ENCODE peak calls at places on chromosome 15, in eight cellular contexts. Q, V, P, H, W, K, M and U are unnamed samples.

GRCh38 chr15:50137330-50137761 is 18.3 kb upstream of the ATP8B4 start:
- DNase-seq in Q (no peak), V (peak; percentile 99), P (no peak), H (no peak), W (no peak), K (no peak), M (no peak), U (no peak)

GRCh38 chr15:87752250-87752951 is 504.1 kb downstream of the NTRK3 start:
- DNase-seq in Q (no peak), V (peak; percentile 85), P (no peak), H (no peak), W (no peak), K (no peak), M (peak; percentile 36), U (no peak)

GRCh38 chr15:43408789-43409188 is 37.9 kb downstream of the TUBGCP4 start:
- DNase-seq in Q (no peak), V (no peak), P (no peak), H (no peak), W (no peak), K (no peak), M (no peak), U (no peak)

GRCh38 chr15:65470866-65471265 is 46.6 kb downstream of the DPP8 start:
- DNase-seq in Q (no peak), V (peak; percentile 6), P (no peak), H (no peak), W (no peak), K (no peak), M (no peak), U (no peak)

GRCh38 chr15:85533949-85534543 is 153.6 kb downstream of the AKAP13 start:
- DNase-seq in Q (no peak), V (no peak), P (no peak), H (no peak), W (peak; percentile 13), K (no peak), M (no peak), U (peak; percentile 41)

GRCh38 chr15:23578521-23579150 is 13.2 kb downstream of the MKRN3 start:
- DNase-seq in Q (no peak), V (no peak), P (no peak), H (no peak), W (no peak), K (no peak), M (no peak), U (no peak)

GRCh38 chr15:74427607-74428441 is 5.9 kb downstream of the SEMA7A start:
- DNase-seq in Q (no peak), V (no peak), P (no peak), H (no peak), W (no peak), K (no peak), M (no peak), U (no peak)

GRCh38 chr15:63291507-63291906 is 14.1 kb downstream of the APH1B start:
- DNase-seq in Q (no peak), V (peak; percentile 87), P (no peak), H (no peak), W (no peak), K (no peak), M (no peak), U (no peak)

GRCh38 chr15:63950911-63951481 is 95.3 kb downstream of the DAPK2 start:
- DNase-seq in Q (no peak), V (peak; percentile 91), P (no peak), H (no peak), W (no peak), K (no peak), M (no peak), U (no peak)

GRCh38 chr15:72982750-72983149 is 69.5 kb upstream of the NEO1 start:
- DNase-seq in Q (no peak), V (peak; percentile 36), P (no peak), H (no peak), W (no peak), K (no peak), M (no peak), U (no peak)

GRCh38 chr15:59794229-59794886 is 105.2 kb upstream of the BNIP2 start:
- DNase-seq in Q (no peak), V (no peak), P (no peak), H (no peak), W (no peak), K (no peak), M (no peak), U (peak; percentile 17)

GRCh38 chr15:29344474-29344873 is 74.9 kb upstream of the NSMCE3 start:
- DNase-seq in Q (no peak), V (no peak), P (no peak), H (no peak), W (no peak), K (no peak), M (no peak), U (no peak)

GRCh38 chr15:64634576-64635485 is 140.6 kb downstream of the RBPMS2 start:
- DNase-seq in Q (no peak), V (no peak), P (no peak), H (no peak), W (peak; percentile 32), K (no peak), M (no peak), U (no peak)

GRCh38 chr15:62786123-62786825 is 256.3 kb upstream of the TPM1 start:
- DNase-seq in Q (no peak), V (no peak), P (no peak), H (no peak), W (no peak), K (no peak), M (no peak), U (no peak)

GRCh38 chr15:41966414-41966812 is 5.9 kb downstream of the EHD4 start:
- DNase-seq in Q (peak; percentile 11), V (no peak), P (no peak), H (no peak), W (no peak), K (no peak), M (no peak), U (no peak)

GRCh38 chr15:41965441-41966413 is 6.6 kb downstream of the EHD4 start:
- DNase-seq in Q (peak; percentile 23), V (peak; percentile 39), P (peak; percentile 62), H (no peak), W (no peak), K (no peak), M (no peak), U (no peak)

GRCh38 chr15:41968738-41969137 is 3.6 kb downstream of the EHD4 start:
- DNase-seq in Q (no peak), V (peak; percentile 37), P (no peak), H (no peak), W (no peak), K (no peak), M (no peak), U (no peak)

GRCh38 chr15:41966920-41967465 is 5.4 kb downstream of the EHD4 start:
- DNase-seq in Q (peak; percentile 20), V (no peak), P (peak; percentile 6), H (no peak), W (no peak), K (no peak), M (no peak), U (no peak)

DNA sequence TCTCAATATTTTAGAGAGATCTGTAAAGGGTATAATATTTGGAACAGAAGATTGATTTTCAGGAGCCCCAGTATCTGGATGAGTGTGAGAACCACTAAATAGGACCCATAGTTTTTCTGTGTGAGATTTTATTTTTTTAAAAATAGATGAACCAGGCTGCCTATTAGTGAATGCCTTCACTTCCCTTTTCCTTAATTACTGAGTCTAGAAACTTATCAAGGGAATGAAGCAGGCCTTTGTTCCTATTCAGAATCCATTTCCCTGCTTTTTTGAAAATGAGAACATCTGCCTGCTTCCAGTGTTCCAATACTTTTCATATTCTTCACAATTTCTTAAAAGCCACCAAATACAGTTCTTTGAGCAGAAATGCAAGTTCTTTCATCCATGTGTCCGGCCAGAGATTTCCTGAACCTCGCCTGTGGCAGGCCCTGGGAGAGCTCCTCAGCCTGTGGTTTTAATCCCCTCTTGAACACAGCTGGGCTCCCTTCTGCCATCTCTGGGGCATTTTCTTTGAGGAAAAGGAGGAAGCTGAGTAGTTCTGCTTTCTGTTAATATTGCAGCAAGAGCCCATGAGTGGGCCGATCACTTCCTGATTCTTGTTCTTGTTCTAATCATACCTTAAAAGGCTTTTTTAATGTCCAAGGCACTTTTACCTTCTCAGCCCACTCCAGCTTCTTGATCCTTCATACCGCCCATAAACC is 4.7 kb downstream of the EHD4 start:
- DNase-seq in Q (peak; percentile 27), V (peak; percentile 66), P (no peak), H (no peak), W (no peak), K (no peak), M (peak; percentile 40), U (no peak)
- H3K4me1 ChIP-seq in Q (peaks cover 56% of the 10 kb centered on the region), V (peaks cover 30% of the 10 kb centered on the region), P (peaks cover 46% of the 10 kb centered on the region), H (peaks cover 4% of the 10 kb centered on the region), W (peaks cover 26% of the 10 kb centered on the region), K (no peaks in the 10 kb centered on the region), M (no peaks in the 10 kb centered on the region), U (peaks cover 44% of the 10 kb centered on the region)

DNA sequence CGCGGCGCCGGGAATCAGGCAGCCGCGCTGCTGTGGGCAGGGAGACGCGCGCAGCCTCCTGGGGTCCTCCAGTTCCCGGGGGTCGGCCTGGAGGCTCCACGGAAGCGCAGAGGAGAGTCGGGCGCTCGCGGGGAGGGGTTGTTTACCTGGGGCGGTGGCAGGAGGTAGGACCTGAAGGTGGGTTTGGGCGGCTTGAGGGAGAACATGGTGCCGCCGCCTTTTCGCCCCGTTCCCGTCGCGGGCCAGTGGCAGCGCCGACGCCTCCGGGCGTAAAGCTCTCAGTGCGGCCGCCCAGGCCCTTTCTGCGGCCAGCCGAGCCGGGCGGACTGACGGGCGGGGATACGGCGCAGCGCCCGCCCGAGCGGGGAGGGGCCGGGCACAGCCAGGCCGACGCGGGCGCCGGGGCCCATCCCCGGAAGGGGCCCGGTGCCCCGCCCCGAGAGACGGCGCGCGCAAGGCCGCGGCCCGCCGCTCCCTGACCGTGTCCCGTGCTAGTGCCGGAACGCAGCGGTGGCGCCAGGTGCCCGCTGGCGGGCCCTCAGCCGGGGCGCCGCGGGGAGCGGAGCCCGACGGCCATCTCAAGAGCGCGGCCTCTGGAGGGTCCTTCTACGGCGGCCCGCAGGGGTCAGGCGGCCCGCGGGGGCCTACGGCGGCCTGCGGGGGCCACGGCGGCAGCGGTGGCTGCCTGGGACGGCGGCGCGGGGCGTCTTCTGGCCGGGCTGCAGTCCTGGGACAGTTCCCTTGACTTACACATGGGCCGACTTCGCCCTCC is at the start of gene MTMR10:
- DNase-seq in Q (peak; percentile 82), V (peak; percentile 91), P (peak; percentile 74), H (peak; percentile 85), W (peak; percentile 80), K (peak; percentile 64), M (peak; percentile 41), U (peak; percentile 67)
- H3K4me1 ChIP-seq in Q (peaks cover 48% of the 10 kb centered on the region), V (peaks cover 9% of the 10 kb centered on the region), P (peaks cover 30% of the 10 kb centered on the region), H (peaks cover 5% of the 10 kb centered on the region), W (peaks cover 34% of the 10 kb centered on the region), K (no peaks in the 10 kb centered on the region), M (no peaks in the 10 kb centered on the region), U (peaks cover 35% of the 10 kb centered on the region)

DNA sequence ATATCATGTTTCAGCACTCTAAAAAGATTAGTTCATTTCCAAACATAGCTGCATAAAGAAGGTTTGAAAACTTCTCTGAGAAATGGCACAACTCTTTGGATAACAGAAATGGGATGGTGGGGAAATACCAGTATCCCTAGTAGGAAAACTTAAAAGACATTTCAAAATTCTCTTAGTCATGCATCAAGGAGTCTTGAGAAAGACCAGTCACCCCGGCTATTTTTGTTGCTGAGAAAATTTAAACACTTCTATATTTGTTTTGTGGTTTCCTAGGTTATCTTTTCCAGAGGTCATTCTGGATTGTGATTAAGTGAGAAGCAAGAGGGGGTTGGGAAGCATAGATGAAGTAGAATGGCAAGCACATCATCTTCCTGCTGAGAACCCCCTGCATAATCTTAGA is 447.7 kb upstream of the THBS1 start:
- DNase-seq in Q (no peak), V (peak; percentile 90), P (no peak), H (no peak), W (no peak), K (no peak), M (no peak), U (no peak)
- H3K4me1 ChIP-seq in Q (peaks cover 20% of the 10 kb centered on the region), V (peaks cover 82% of the 10 kb centered on the region), P (peaks cover 15% of the 10 kb centered on the region), H (peaks cover 2% of the 10 kb centered on the region), W (no peaks in the 10 kb centered on the region), K (peaks cover 2% of the 10 kb centered on the region), M (no peaks in the 10 kb centered on the region), U (no peaks in the 10 kb centered on the region)

GRCh38 chr15:96415513-96416217 is 85.2 kb downstream of the NR2F2 start:
- DNase-seq in Q (no peak), V (no peak), P (no peak), H (no peak), W (no peak), K (no peak), M (no peak), U (no peak)
- H3K4me1 ChIP-seq in Q (peaks cover 42% of the 10 kb centered on the region), V (no peaks in the 10 kb centered on the region), P (peaks cover 16% of the 10 kb centered on the region), H (peaks cover 4% of the 10 kb centered on the region), W (no peaks in the 10 kb centered on the region), K (no peaks in the 10 kb centered on the region), M (no peaks in the 10 kb centered on the region), U (no peaks in the 10 kb centered on the region)